ENCODE peak calls at places on chromosomes 16 and 17, in seven cellular contexts. Y is K562, A is SK-N-SH, Z is HepG2, P is H1, S is HCT116, R is GM12878. C is an unnamed sample.

GRCh38 chr17:55314784-55315491 is 50.2 kb downstream of the HLF start:
- DNase-seq in Y (no peak), A (no peak), Z (no peak), P (no peak), S (no peak), R (no peak), C (no peak)

GRCh38 chr17:8117980-8118768 is at the start of gene ALOXE3:
- DNase-seq in Y (peak), A (peak), Z (peak), P (peak), S (peak), R (no peak), C (peak)

GRCh38 chr16:27923751-27924150 is 139.8 kb downstream of the GSG1L start:
- DNase-seq in Y (no peak), A (no peak), Z (no peak), P (no peak), S (no peak), R (no peak), C (no peak)

GRCh38 chr16:11470676-11471415 is 115.9 kb downstream of the LITAF start:
- DNase-seq in Y (no peak), A (peak), Z (no peak), P (no peak), S (no peak), R (no peak), C (no peak)

GRCh38 chr17:30831257-30831656 is 509 bp upstream of the ATAD5 start:
- DNase-seq in Y (peak), A (peak), Z (no peak), P (no peak), S (no peak), R (no peak), C (no peak)

GRCh38 chr17:76252040-76252954 is 12.0 kb upstream of the RNF157 start:
- DNase-seq in Y (no peak), A (no peak), Z (peak), P (no peak), S (no peak), R (no peak), C (peak)

GRCh38 chr17:19958023-19958422 is 19.6 kb downstream of the AKAP10 start:
- DNase-seq in Y (peak), A (peak), Z (peak), P (no peak), S (peak), R (no peak), C (no peak)

GRCh38 chr17:75485688-75486087 is 29.3 kb downstream of the TMEM94 start:
- DNase-seq in Y (no peak), A (no peak), Z (no peak), P (no peak), S (no peak), R (no peak), C (no peak)

GRCh38 chr16:69691980-69692911 is 34.1 kb downstream of the NQO1 start:
- DNase-seq in Y (no peak), A (no peak), Z (no peak), P (peak), S (no peak), R (peak), C (no peak)

GRCh38 chr17:33390479-33391027 is 97.5 kb upstream of the ASIC2 start:
- DNase-seq in Y (no peak), A (no peak), Z (no peak), P (no peak), S (no peak), R (no peak), C (no peak)

GRCh38 chr17:43353364-43353763 is 45.4 kb upstream of the ARL4D start:
- DNase-seq in Y (no peak), A (no peak), Z (no peak), P (no peak), S (no peak), R (no peak), C (no peak)

GRCh38 chr16:49473773-49474172 is 100.2 kb downstream of the C16orf78 start:
- DNase-seq in Y (no peak), A (no peak), Z (no peak), P (no peak), S (no peak), R (no peak), C (no peak)

GRCh38 chr16:51326131-51326856 is 175.2 kb upstream of the SALL1 start:
- DNase-seq in Y (peak), A (no peak), Z (no peak), P (no peak), S (no peak), R (no peak), C (no peak)

GRCh38 chr17:68809148-68809547 is 146.0 kb downstream of the ABCA8 start:
- DNase-seq in Y (no peak), A (no peak), Z (no peak), P (no peak), S (no peak), R (no peak), C (no peak)

GRCh38 chr17:62968445-62968923 is 2.4 kb downstream of the TANC2 start:
- DNase-seq in Y (peak), A (peak), Z (peak), P (no peak), S (peak), R (peak), C (peak)

GRCh38 chr17:36066365-36066945 is 2.4 kb downstream of the CCL18 start:
- DNase-seq in Y (no peak), A (no peak), Z (no peak), P (no peak), S (no peak), R (no peak), C (no peak)

GRCh38 chr16:4373356-4373908 is 1.8 kb downstream of the VASN start:
- DNase-seq in Y (no peak), A (peak), Z (no peak), P (no peak), S (no peak), R (no peak), C (no peak)

GRCh38 chr17:19386974-19387920 is at the start of gene MFAP4:
- DNase-seq in Y (no peak), A (peak), Z (no peak), P (peak), S (no peak), R (no peak), C (no peak)

GRCh38 chr17:9237661-9238301 is 216.5 kb downstream of the NTN1 start:
- DNase-seq in Y (no peak), A (no peak), Z (peak), P (no peak), S (no peak), R (no peak), C (no peak)

GRCh38 chr16:30485818-30486436 is 13.4 kb downstream of the ITGAL start:
- DNase-seq in Y (no peak), A (no peak), Z (no peak), P (no peak), S (no peak), R (no peak), C (no peak)

GRCh38 chr17:7881655-7882054 is 6.9 kb upstream of the CHD3 start:
- DNase-seq in Y (no peak), A (peak), Z (no peak), P (no peak), S (no peak), R (no peak), C (no peak)

GRCh38 chr17:49788443-49789277 is at the start of gene KAT7:
- DNase-seq in Y (peak), A (peak), Z (peak), P (peak), S (peak), R (peak), C (peak)

GRCh38 chr17:27489045-27489715 is 32.9 kb downstream of the KSR1 start:
- DNase-seq in Y (no peak), A (no peak), Z (no peak), P (no peak), S (no peak), R (no peak), C (no peak)
- TF ChIP-seq JUND in Y (no peak), A (no peak), Z (no peak), P (no peak), S (no peak), R (no peak), C (no peak)

DNA sequence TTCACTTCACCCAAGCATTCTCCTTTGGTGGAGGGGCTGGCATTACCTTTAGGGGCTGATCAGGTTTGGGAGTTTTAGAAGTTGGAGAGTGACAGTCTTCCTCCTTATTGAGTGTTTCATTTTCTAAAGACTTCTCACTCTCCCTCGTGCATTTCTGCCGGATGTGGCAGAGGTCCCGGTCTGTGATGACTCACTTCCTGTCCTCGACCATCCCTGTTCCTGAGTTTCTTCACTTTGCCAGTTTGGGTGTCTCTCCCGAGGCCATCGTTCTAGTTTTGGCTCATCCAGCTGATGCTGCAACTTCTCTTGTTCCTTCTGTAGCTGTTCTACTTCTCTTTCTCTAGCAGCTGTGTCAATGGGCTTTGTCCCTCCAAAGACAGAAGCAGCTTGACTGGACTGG is 104.3 kb downstream of the PHKB start:
- DNase-seq in Y (peak), A (no peak), Z (no peak), P (no peak), S (no peak), R (no peak), C (no peak)
- TF ChIP-seq JUND in Y (peak), A (peak), Z (no peak), P (no peak), S (no peak), R (no peak), C (no peak)

GRCh38 chr16:67897231-67897630 is 4.2 kb downstream of the PSKH1 start:
- DNase-seq in Y (no peak), A (no peak), Z (no peak), P (no peak), S (no peak), R (no peak), C (no peak)

GRCh38 chr16:67892375-67892774 is 679 bp upstream of the PSKH1 start:
- DNase-seq in Y (no peak), A (no peak), Z (no peak), P (no peak), S (no peak), R (no peak), C (no peak)

GRCh38 chr16:67893791-67894399 is 841 bp downstream of the PSKH1 start:
- DNase-seq in Y (peak), A (no peak), Z (peak), P (no peak), S (no peak), R (no peak), C (no peak)

GRCh38 chr16:67888311-67888710 is 3.6 kb downstream of the NRN1L start:
- DNase-seq in Y (no peak), A (no peak), Z (no peak), P (no peak), S (no peak), R (no peak), C (no peak)

DNA sequence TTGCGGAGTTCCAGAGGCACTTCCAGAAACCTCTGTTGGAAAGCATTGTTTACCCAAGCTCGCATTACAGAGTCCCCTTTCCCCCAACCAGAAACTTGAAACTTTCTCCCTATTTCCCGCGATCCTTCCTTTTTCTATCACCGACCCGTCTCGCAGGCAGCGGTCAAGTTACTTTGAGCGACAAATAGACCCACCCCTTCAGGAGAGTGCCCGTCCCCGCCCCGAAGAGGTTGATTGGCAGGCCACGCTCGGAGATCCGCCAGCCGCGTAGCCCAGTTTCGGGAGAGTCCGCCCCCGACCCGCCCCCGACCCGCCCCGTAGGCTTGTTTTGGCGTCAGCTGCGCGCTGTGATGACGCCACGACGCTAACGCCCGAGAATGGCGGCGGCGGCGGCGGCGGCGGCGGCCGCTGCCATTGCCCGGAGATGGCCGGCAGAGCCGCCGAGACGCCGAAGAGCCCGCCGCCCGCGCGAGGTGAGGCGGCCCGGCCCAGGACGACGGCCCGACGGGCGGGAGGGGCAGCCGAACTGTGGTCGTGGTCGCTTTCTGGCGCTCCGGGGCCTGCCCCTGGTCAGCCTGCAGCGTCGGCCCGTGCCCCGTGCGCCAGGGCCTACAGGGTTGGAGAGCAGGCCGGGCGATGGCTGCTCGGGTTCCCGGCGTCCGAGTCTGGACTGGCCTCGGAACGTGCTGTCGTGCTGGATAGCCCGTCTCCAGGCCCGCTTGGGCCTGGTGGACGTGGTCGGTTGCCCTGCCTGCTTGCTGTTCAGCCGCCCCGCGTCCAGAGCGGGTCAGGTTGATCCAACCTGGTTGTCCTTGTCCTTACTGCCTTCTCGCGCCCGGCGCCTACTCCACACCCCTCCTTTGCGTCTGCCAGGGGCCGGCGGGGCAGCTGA is at the start of gene PSKH1:
- DNase-seq in Y (peak), A (peak), Z (peak), P (peak), S (peak), R (peak), C (peak)
- TF ChIP-seq JUND in Y (peak), A (no peak), Z (no peak), P (no peak), S (no peak), R (no peak), C (no peak)

GRCh38 chr17:39676198-39676819 is 8.1 kb downstream of the PNMT start:
- DNase-seq in Y (peak), A (no peak), Z (no peak), P (no peak), S (no peak), R (peak), C (peak)
- TF ChIP-seq JUND in Y (no peak), A (no peak), Z (no peak), P (no peak), S (no peak), R (no peak), C (no peak)